ENCODE peak calls at places on chromosomes 7 and 10, in seven cellular contexts. A is CD8-positive, alpha-beta memory T cell; X is fibroblast of the aortic adventitia; D is right lobe of liver; Y is fibroblast of lung; V is fibroblast of mammary gland; I is A673. N is an unnamed sample.

GRCh38 chr10:77837248-77837924 is 89.2 kb downstream of the DLG5 start:
- DNase-seq in V (peak), A (peak), Y (peak), D (no peak), I (peak), X (no peak), N (peak)

GRCh38 chr7:93558705-93559614 is 15.6 kb downstream of the CALCR start:
- DNase-seq in V (no peak), Y (no peak), D (no peak), A (no peak), I (no peak), X (no peak), N (no peak)

GRCh38 chr10:35140727-35141126 is 14.1 kb downstream of the CREM start:
- DNase-seq in A (no peak), Y (no peak), I (no peak), D (no peak), X (no peak), V (no peak), N (no peak)

GRCh38 chr7:55280031-55280454 is 85.1 kb upstream of the LANCL2 start:
- DNase-seq in I (peak), X (peak), V (peak), A (peak), D (no peak), Y (peak), N (peak)

GRCh38 chr10:36089790-36090391 is 447.8 kb upstream of the FZD8 start:
- DNase-seq in D (no peak), X (no peak), V (no peak), I (no peak), A (no peak), Y (no peak), N (no peak)

GRCh38 chr7:78587443-78588044 is 789.0 kb downstream of the PHTF2 start:
- DNase-seq in D (no peak), I (peak), V (peak), Y (peak), A (no peak), X (peak), N (no peak)

GRCh38 chr10:14925268-14925667 is 28.6 kb downstream of the DCLRE1C start:
- DNase-seq in A (no peak), D (no peak), I (no peak), Y (no peak), X (no peak), V (no peak), N (no peak)

GRCh38 chr10:86970887-86971145 is 2.5 kb downstream of the ADIRF start:
- DNase-seq in V (no peak), X (no peak), I (no peak), A (no peak), Y (no peak), D (no peak), N (no peak)

GRCh38 chr10:118567701-118568248 is 27.7 kb downstream of the PRLHR start:
- DNase-seq in I (no peak), A (no peak), Y (no peak), X (no peak), V (no peak), D (no peak), N (no peak)

GRCh38 chr7:45645141-45645969 is 71.2 kb downstream of the ADCY1 start:
- DNase-seq in I (no peak), A (no peak), Y (no peak), D (no peak), X (no peak), V (no peak), N (no peak)

GRCh38 chr7:148318838-148319237 is 271.7 kb upstream of the C7orf33 start:
- DNase-seq in D (no peak), X (no peak), I (no peak), V (no peak), A (no peak), Y (no peak), N (no peak)

GRCh38 chr10:100347568-100348195 is 649 bp downstream of the SCD start:
- DNase-seq in I (peak), A (no peak), V (no peak), D (no peak), Y (peak), X (no peak), N (no peak)

GRCh38 chr7:46626261-46627037 is 705.4 kb upstream of the IGFBP3 start:
- DNase-seq in A (no peak), D (no peak), X (no peak), I (no peak), Y (no peak), V (no peak), N (no peak)

GRCh38 chr10:4704034-4704545 is 121.9 kb upstream of the AKR1E2 start:
- DNase-seq in V (peak), I (peak), X (peak), D (no peak), A (no peak), Y (peak), N (no peak)

GRCh38 chr10:19750972-19751371 is 65.3 kb upstream of the PLXDC2 start:
- DNase-seq in Y (no peak), D (no peak), A (no peak), X (no peak), I (no peak), V (no peak), N (no peak)

GRCh38 chr7:16989883-16990413 is 108.2 kb upstream of the AGR3 start:
- DNase-seq in Y (peak), X (peak), A (no peak), V (peak), I (peak), D (peak), N (no peak)

GRCh38 chr7:132697032-132697431 is 120.8 kb upstream of the PLXNA4 start:
- DNase-seq in A (no peak), X (peak), V (no peak), D (no peak), Y (no peak), I (peak), N (no peak)

GRCh38 chr10:44426247-44427034 is 41.5 kb upstream of the CXCL12 start:
- DNase-seq in V (no peak), I (no peak), Y (no peak), A (no peak), X (no peak), D (no peak), N (no peak)

DNA sequence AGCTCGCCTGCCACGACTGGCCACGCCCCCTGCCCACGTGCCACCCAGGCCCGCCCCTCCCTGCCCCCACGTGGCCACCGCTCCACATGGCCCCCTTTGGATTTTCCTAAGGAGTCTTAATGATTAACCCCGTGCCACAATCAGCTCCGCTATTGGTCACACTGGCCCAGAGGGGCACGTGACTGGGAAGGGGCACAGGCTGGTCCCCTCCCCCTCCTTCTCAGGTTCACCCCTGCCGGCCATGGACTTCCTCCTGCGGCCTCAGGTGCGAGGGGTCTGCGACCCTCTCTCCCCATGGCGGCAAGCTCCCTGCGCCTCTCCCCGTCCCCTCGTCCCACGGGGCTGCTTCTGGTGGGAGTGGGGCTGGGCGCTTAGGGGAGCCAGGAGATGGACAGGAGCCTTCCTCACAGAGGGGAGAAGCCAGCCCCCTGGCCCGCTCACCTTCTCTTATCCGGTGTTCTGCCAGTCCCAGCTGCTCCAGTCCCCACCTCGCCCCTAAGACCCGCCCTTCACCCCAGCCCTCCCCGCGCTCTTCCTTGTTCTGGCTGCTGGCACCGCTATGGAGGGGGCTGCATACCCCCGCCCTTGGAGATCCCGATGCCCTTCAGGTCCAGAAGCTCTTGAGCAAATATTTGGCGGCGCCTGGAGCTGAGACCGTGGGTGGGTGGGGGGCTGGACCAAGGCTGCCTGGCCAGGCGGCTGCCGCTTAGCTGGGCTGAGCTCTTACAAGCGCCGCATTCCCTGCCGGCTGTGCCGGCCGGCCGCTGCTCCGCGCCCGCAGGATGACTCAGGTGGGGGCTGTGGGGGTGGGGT is 3.2 kb downstream of the SLC4A2 start:
- DNase-seq in X (peak), D (peak), A (no peak), I (no peak), Y (peak), V (peak), N (peak)
- H3K4me3 ChIP-seq in X (peak), D (peak), A (no peak), I (no peak), Y (no peak), V (peak), N (peak)

GRCh38 chr10:6399241-6399701 is 180.8 kb downstream of the PRKCQ start:
- DNase-seq in I (no peak), Y (peak), X (peak), A (no peak), D (peak), V (no peak), N (no peak)
- H3K4me3 ChIP-seq in I (no peak), Y (no peak), X (no peak), A (no peak), D (no peak), V (no peak), N (no peak)

DNA sequence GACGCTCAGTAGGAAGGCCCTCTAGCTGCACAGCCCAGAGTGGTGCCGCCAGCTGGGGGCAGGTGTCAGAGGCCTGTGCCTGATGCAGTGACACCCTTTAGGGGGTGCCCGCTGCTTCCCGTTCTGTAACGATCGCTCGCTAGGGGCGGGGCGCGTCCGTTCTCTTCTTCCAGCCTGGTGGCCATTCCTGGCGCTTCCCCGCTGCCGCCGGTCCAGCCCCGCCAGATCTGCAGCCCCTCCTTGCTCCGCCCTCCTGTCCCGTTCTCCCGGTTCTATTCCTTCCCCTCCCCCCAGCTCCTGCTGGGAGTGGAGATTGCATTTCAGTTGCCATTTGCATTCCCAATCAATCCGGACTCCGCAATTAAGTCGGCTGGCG is 39.2 kb downstream of the AGAP3 start:
- DNase-seq in I (peak), X (no peak), V (no peak), A (no peak), Y (peak), D (no peak), N (no peak)
- H3K4me3 ChIP-seq in I (peak), X (no peak), V (peak), A (no peak), Y (peak), D (peak), N (peak)

GRCh38 chr10:7523656-7524055 is 112.8 kb upstream of the SFMBT2 start:
- DNase-seq in X (no peak), A (no peak), Y (no peak), D (no peak), V (no peak), I (no peak), N (no peak)

GRCh38 chr10:7527468-7527867 is 116.6 kb upstream of the SFMBT2 start:
- DNase-seq in D (no peak), V (no peak), I (no peak), Y (no peak), A (no peak), X (no peak), N (no peak)

GRCh38 chr10:7525314-7526016 is 114.6 kb upstream of the SFMBT2 start:
- DNase-seq in D (no peak), A (peak), I (peak), Y (peak), X (peak), V (peak), N (no peak)

GRCh38 chr10:7529638-7530037 is 118.8 kb upstream of the SFMBT2 start:
- DNase-seq in I (peak), X (no peak), A (no peak), V (no peak), D (peak), Y (no peak), N (peak)

DNA sequence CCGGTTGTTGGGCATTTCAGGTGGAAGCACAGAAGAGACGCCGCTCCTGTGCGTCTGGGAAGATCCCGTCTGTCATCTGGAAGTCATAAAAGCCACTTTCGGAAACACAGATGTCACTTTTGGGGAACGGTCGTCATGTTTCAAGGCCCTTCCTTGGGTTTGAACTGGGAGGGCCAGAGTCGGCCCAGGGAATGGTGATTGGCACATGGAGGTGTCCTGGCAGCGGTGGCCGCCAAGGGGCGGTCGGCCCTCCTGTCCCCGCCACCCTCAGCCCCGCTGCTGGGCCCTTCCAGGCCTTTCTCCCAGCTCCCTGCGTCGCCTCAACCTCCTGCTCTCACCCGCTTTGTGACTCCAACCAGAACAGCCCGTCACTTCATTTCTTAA is 115.2 kb upstream of the SFMBT2 start:
- DNase-seq in A (no peak), V (no peak), Y (no peak), I (no peak), X (no peak), D (no peak), N (no peak)
- H3K4me3 ChIP-seq in A (no peak), V (no peak), Y (no peak), I (peak), X (no peak), D (no peak), N (no peak)

GRCh38 chr7:5296015-5296621 is 13.4 kb downstream of the SLC29A4 start:
- DNase-seq in X (no peak), Y (no peak), D (no peak), A (peak), V (no peak), I (no peak), N (peak)

GRCh38 chr7:5300366-5300765 is 17.6 kb downstream of the SLC29A4 start:
- DNase-seq in V (no peak), X (no peak), A (no peak), D (no peak), I (no peak), Y (no peak), N (no peak)

GRCh38 chr7:5294169-5294987 is 11.6 kb downstream of the SLC29A4 start:
- DNase-seq in A (no peak), X (no peak), I (no peak), V (no peak), Y (no peak), D (no peak), N (no peak)

GRCh38 chr7:5295039-5296014 is 12.6 kb downstream of the SLC29A4 start:
- DNase-seq in D (no peak), A (no peak), Y (no peak), X (no peak), V (no peak), I (no peak), N (no peak)

DNA sequence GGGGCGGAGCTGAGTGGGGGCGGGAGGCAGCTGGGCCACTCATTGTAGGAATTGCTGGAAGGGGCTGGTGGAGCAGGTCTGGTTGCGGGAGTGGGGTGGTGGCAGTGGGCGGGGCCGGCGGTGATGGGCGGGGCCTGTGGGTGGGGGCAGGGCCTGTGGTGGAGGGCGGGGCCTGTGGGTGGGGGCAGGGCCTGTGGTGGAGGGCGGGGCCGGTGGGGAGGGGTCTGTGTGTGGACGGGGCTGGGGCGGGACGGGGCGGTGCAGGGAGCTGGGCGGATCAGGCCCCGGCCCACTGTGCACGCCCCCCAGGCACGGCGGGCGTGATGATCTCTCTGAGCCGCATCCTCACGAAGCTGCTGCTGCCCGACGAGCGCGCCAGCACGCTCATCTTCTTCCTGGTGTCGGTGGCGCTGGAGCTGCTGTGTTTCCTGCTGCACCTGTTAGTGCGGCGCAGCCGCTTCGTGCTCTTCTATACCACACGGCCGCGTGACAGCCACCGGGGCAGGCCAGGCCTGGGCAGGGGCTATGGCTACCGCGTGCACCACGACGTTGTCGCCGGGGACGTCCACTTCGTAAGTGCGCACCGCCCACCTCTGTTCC is 14.0 kb downstream of the SLC29A4 start:
- DNase-seq in X (no peak), Y (no peak), A (peak), I (peak), V (no peak), D (no peak), N (peak)
- H3K4me3 ChIP-seq in X (no peak), Y (no peak), A (peak), I (no peak), V (no peak), D (no peak), N (no peak)

DNA sequence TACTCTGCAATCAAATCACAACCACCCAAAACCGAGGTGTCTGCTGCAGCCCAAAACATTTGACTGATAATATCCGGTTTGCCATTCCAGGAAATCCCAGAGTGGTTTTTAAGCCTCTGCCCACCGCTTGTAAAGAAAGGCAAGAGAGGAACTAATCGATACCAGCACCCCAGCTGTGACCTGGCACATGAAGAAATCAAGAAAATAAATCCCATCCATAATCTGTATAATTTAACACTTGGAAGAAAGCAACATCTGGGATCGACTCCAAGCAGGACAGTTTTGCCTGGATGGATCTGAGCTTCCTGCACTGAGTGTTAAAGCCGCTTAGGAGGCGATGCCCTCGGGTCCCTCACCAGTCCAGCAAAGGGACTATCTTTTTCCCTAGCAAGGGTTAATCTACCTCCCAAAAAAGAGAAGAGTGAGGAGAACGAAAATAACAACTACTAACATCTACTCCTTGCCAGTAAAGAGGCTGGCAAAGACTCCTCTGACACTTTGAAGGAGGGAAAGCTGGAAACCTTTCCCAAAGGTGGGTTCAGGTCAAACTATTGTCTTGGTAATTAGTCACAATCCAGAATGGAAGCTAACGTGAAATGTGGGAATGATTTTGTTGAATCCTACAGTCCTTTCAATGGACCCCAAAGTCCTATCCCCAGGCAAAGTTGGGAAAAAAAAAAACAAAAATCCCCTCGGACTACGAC is 2.0 kb downstream of the DOCK4 start:
- DNase-seq in D (no peak), Y (peak), I (peak), A (no peak), X (peak), V (peak), N (no peak)
- H3K4me3 ChIP-seq in D (peak), Y (peak), I (peak), A (no peak), X (peak), V (peak), N (peak)